ENCODE peak calls at places on chromosomes 7 and 10, in six cellular contexts. N is IMR-90, H is trophoblast cell, U is neuronal stem cell, F is H1, T is H9. S is an unnamed sample.

GRCh38 chr10:17113889-17114288 is 15.7 kb downstream of the CUBN start:
- DNase-seq in N (peak), H (no peak), U (no peak), F (no peak), T (no peak), S (no peak)

GRCh38 chr7:46752881-46753366 is 829.0 kb downstream of the TNS3 start:
- DNase-seq in N (peak), H (no peak), U (no peak), F (no peak), T (no peak), S (peak)

GRCh38 chr10:132540456-132540855 is 2.9 kb downstream of the INPP5A start:
- DNase-seq in N (peak), H (no peak), U (no peak), F (no peak), T (no peak), S (peak)

GRCh38 chr7:106418526-106418925 is 133.7 kb upstream of the NAMPT start:
- DNase-seq in N (peak), H (no peak), U (no peak), F (no peak), T (no peak), S (peak)

GRCh38 chr7:112118581-112119566 is 87.3 kb downstream of the DOCK4 start:
- DNase-seq in N (no peak), H (no peak), U (no peak), F (no peak), T (no peak), S (no peak)

GRCh38 chr10:11533328-11533781 is 78.1 kb downstream of the USP6NL start:
- DNase-seq in N (peak), H (no peak), U (no peak), F (no peak), T (no peak), S (peak)

GRCh38 chr7:72476608-72477305 is 64.6 kb upstream of the CALN1 start:
- DNase-seq in N (no peak), H (no peak), U (no peak), F (peak), T (no peak), S (no peak)

GRCh38 chr10:59585046-59585700 is 124.5 kb downstream of the SLC16A9 start:
- DNase-seq in N (no peak), H (no peak), U (no peak), F (no peak), T (no peak), S (peak)

GRCh38 chr7:132739271-132739955 is 163.1 kb upstream of the PLXNA4 start:
- DNase-seq in N (peak), H (no peak), U (no peak), F (no peak), T (no peak), S (peak)

GRCh38 chr7:121620206-121620605 is 224.1 kb upstream of the FAM3C start:
- DNase-seq in N (no peak), H (no peak), U (no peak), F (no peak), T (no peak), S (no peak)

GRCh38 chr7:20952891-20953290 is 166.2 kb upstream of the SP8 start:
- DNase-seq in N (no peak), H (no peak), U (no peak), F (no peak), T (no peak), S (no peak)

GRCh38 chr10:47444047-47444446 is 39.9 kb downstream of the ANXA8 start:
- DNase-seq in N (no peak), H (no peak), U (no peak), F (no peak), T (peak), S (no peak)

GRCh38 chr10:44640429-44640828 is 255.5 kb upstream of the CXCL12 start:
- DNase-seq in N (no peak), H (no peak), U (no peak), F (no peak), T (no peak), S (no peak)

GRCh38 chr7:27156901-27157716 is 634 bp upstream of the HOXA7 start:
- DNase-seq in N (no peak), H (no peak), U (no peak), F (peak), T (peak), S (no peak)

GRCh38 chr7:121178869-121179497 is 149.8 kb upstream of the WNT16 start:
- DNase-seq in N (no peak), H (no peak), U (no peak), F (no peak), T (no peak), S (no peak)

GRCh38 chr10:132544744-132545658 is 7.4 kb downstream of the INPP5A start:
- DNase-seq in N (no peak), H (no peak), U (no peak), F (no peak), T (no peak), S (no peak)

GRCh38 chr7:25854608-25855497 is 297.1 kb upstream of the NFE2L3 start:
- DNase-seq in N (peak), H (peak), U (peak), F (no peak), T (peak), S (peak)

GRCh38 chr10:118101501-118101900 is 54.8 kb upstream of the RAB11FIP2 start:
- DNase-seq in N (no peak), H (no peak), U (no peak), F (no peak), T (no peak), S (no peak)

GRCh38 chr7:711967-712600 is 14.4 kb upstream of the DNAAF5 start:
- DNase-seq in N (no peak), H (no peak), U (no peak), F (no peak), T (no peak), S (no peak)

GRCh38 chr7:105871142-105871541 is 5.3 kb downstream of the ATXN7L1 start:
- DNase-seq in N (no peak), H (peak), U (no peak), F (no peak), T (no peak), S (no peak)

GRCh38 chr7:37284805-37285211 is 163.9 kb downstream of the ELMO1 start:
- DNase-seq in N (no peak), H (peak), U (peak), F (peak), T (peak), S (peak)

GRCh38 chr7:130919316-130920103 is 185.5 kb upstream of the KLF14 start:
- DNase-seq in N (no peak), H (no peak), U (no peak), F (no peak), T (no peak), S (no peak)

DNA sequence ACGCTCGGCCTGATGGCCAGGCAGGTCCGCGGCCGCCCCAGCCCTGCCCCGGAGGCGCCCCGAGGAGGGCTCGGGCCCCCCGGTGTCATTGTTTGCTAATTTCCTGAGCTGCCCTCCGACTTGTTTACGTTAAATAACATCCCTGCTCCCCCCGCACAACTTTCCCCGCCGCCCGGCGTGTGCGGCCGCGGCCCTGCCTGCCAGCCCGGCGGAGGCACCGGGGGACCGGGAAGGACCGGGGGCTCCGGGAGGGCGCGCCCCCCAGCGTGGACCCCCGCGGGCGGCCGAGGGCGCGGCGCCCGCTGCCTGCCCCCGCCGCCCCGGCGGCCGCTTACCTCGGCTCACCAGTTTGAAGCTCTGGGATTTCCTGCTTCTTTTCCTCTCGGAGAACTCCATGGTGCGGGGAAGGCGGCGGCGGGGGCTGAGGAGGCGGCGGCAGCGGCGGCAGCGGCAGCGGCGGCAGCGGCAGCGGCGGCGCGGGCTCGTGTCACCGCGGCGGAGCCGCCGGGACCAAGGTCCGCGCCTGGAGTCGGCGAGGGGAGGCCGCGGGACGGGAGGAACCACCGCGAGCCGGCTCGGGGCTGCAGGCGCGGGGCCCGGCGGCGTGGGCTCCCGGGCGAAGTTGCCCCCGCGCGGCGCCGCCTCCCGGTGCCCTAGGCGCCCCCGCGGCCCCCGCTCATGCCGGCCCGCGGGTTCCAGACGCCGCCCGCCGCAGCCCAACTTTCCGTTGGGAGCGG is 508 bp downstream of the BEND7 start:
- DNase-seq in N (no peak), H (no peak), U (no peak), F (no peak), T (no peak), S (peak)
- H3K4ac ChIP-seq in N (no peak), H (peak), U (no peak), F (no peak), T (no peak), S (no peak)

GRCh38 chr7:156840134-156840533 is 52.8 kb downstream of the LMBR1 start:
- DNase-seq in N (no peak), H (no peak), U (no peak), F (no peak), T (no peak), S (no peak)
- H2AFZ ChIP-seq in N (no peak), H (no peak), U (no peak), F (no peak), T (no peak), S (no peak)

GRCh38 chr10:89426230-89426868 is 12.0 kb downstream of the IFIT5 start:
- DNase-seq in N (peak), H (peak), U (peak), F (no peak), T (no peak), S (peak)
- H3K14ac ChIP-seq in N (peak), H (no peak), U (no peak), F (no peak), T (no peak), S (no peak)

DNA sequence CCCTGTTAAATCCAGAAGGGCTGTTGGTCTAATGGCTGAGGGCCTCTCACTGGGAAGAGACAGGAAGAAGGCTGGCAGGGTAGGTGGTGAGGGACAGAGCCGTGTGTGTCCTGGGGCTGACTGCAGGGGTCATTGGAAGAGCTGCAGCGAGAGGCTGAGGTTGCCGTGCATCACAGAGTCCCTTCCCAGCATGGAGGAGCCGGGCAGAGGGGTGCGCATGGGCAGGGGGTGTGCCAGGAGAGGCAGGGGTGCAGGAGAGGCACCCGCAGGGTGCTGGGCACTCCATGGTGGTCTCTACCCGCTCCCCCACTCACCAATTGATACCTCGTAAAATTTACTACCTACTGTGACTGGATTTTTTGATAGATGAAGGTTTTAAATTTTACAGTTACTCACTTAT is 124.3 kb downstream of the ACTR3B start:
- DNase-seq in N (no peak), H (no peak), U (no peak), F (peak), T (no peak), S (no peak)
- H3K4ac ChIP-seq in N (no peak), H (no peak), U (no peak), F (no peak), T (no peak), S (no peak)

GRCh38 chr10:102111276-102111675 is 8.9 kb downstream of the LDB1 start:
- DNase-seq in N (no peak), H (no peak), U (no peak), F (no peak), T (no peak), S (no peak)

GRCh38 chr10:102113956-102114857 is 6.0 kb downstream of the LDB1 start:
- DNase-seq in N (no peak), H (no peak), U (no peak), F (peak), T (peak), S (peak)

GRCh38 chr10:102114861-102115618 is 5.1 kb downstream of the LDB1 start:
- DNase-seq in N (peak), H (peak), U (peak), F (peak), T (peak), S (peak)

GRCh38 chr10:102112210-102112817 is 7.9 kb downstream of the LDB1 start:
- DNase-seq in N (no peak), H (no peak), U (no peak), F (no peak), T (no peak), S (no peak)

DNA sequence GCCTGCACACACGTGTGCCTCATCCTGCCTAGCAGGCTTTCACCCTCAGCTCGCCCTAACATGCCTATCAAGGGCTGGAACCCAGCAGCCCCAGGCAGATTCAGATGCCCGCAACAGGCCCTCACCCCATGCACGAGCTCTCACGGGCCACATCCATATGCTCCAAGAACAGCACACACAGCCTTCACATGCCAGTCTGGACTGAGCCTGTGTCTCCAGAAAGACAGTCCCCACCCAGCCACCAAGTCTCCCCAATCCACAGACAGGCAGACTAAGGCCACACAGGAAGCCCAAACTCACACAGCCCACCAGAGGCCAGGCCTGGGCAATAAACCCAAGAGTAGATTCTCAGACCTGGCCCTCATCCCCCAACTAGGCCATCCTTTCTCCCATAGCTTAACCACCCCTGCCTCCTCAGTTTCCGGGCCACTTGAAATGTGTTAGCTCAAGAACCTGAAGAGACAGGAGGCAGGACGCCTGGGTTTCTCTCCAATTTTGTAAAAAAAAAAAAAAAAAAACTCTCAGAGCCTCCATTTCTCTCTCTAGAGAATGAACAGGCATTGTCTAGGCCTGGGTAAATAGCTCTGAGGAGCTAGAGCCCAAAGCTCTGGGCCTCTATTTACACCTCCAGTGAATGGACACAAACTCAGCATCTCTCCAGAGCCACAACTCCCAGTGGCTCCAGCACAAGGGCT is 6.8 kb downstream of the LDB1 start:
- DNase-seq in N (no peak), H (peak), U (no peak), F (no peak), T (no peak), S (no peak)
- H2AFZ ChIP-seq in N (peak), H (peak), U (no peak), F (no peak), T (no peak), S (no peak)

GRCh38 chr7:76257973-76258372 is 44.5 kb upstream of the HSPB1 start:
- DNase-seq in N (no peak), H (no peak), U (no peak), F (no peak), T (no peak), S (no peak)

GRCh38 chr7:76254781-76255180 is 47.7 kb upstream of the HSPB1 start:
- DNase-seq in N (no peak), H (no peak), U (no peak), F (no peak), T (no peak), S (no peak)

GRCh38 chr7:76246804-76247389 is 45.2 kb downstream of the SRRM3 start:
- DNase-seq in N (no peak), H (no peak), U (no peak), F (no peak), T (no peak), S (no peak)

GRCh38 chr7:76247938-76248337 is 46.2 kb downstream of the SRRM3 start:
- DNase-seq in N (no peak), H (no peak), U (no peak), F (no peak), T (no peak), S (no peak)

GRCh38 chr7:76252020-76252419 is 50.3 kb downstream of the SRRM3 start:
- DNase-seq in N (no peak), H (no peak), U (no peak), F (no peak), T (no peak), S (no peak)
- H3K14ac ChIP-seq in N (no peak), H (no peak), U (no peak), F (no peak), T (no peak), S (no peak)

DNA sequence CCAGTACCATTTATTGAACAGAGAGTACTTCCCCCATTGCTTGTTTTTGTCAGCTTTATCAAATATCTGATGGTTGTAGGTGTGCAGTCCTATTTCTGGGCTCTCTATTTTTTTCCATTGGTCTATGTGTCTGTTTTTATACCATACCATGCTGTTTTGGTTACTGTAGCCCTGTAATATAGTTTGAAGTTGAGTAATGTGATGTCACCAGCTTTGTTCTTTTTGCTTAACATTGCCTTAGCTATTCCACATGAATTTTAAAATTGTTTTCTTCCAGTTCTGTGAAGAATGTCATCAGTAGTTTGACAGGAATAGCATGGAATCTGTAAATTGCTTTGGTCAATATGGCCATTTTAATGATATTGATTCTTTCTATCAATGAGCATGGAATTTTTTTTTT is 140.5 kb upstream of the RHOBTB1 start:
- DNase-seq in N (no peak), H (no peak), U (no peak), F (no peak), T (no peak), S (no peak)
- H3K4ac ChIP-seq in N (no peak), H (no peak), U (no peak), F (no peak), T (no peak), S (no peak)

S was measured in mesenchymal stem cell.